ENCODE peak calls at places on chromosomes 2 and 18, in four cellular contexts. One of them, this sample, is unnamed.

GRCh38 chr2:69619725-69620124 is 23.8 kb downstream of the AAK1 start:
- DNase-seq in K562: no peak
- DNase-seq in HepG2: no peak
- DNase-seq in GM12878: no peak
- DNase-seq in this sample: no peak

GRCh38 chr2:178418426-178418825 is 32.5 kb downstream of the PRKRA start:
- DNase-seq in K562: no peak
- DNase-seq in HepG2: no peak
- DNase-seq in GM12878: no peak
- DNase-seq in this sample: no peak

GRCh38 chr2:218130373-218130772 is 4.5 kb downstream of the CXCR2 start:
- DNase-seq in K562: no peak
- DNase-seq in HepG2: no peak
- DNase-seq in GM12878: no peak
- DNase-seq in this sample: no peak

GRCh38 chr2:26925100-26925791 is 45.2 kb upstream of the MAPRE3 start:
- DNase-seq in K562: no peak
- DNase-seq in HepG2: peak; percentile 90
- DNase-seq in GM12878: no peak
- DNase-seq in this sample: no peak

GRCh38 chr2:109285244-109285651 is 156.2 kb downstream of the SH3RF3 start:
- DNase-seq in K562: no peak
- DNase-seq in HepG2: no peak
- DNase-seq in GM12878: no peak
- DNase-seq in this sample: no peak

GRCh38 chr18:51150430-51150746 is 47.1 kb downstream of the MEX3C start:
- DNase-seq in K562: no peak
- DNase-seq in HepG2: no peak
- DNase-seq in GM12878: no peak
- DNase-seq in this sample: no peak

GRCh38 chr2:63399171-63399570 is 189.1 kb downstream of the WDPCP start:
- DNase-seq in K562: no peak
- DNase-seq in HepG2: no peak
- DNase-seq in GM12878: no peak
- DNase-seq in this sample: no peak

GRCh38 chr2:238869293-238870124 is 21.6 kb downstream of the TWIST2 start:
- DNase-seq in K562: no peak
- DNase-seq in HepG2: peak; percentile 39
- DNase-seq in GM12878: no peak
- DNase-seq in this sample: no peak

GRCh38 chr2:17557596-17557995 is 17.1 kb downstream of the VSNL1 start:
- DNase-seq in K562: no peak
- DNase-seq in HepG2: peak; percentile 61
- DNase-seq in GM12878: no peak
- DNase-seq in this sample: no peak

GRCh38 chr2:126543081-126543480 is 112.9 kb upstream of the GYPC start:
- DNase-seq in K562: no peak
- DNase-seq in HepG2: no peak
- DNase-seq in GM12878: no peak
- DNase-seq in this sample: no peak

GRCh38 chr2:232850039-232850438 is 20.0 kb upstream of the SNORC start:
- DNase-seq in K562: no peak
- DNase-seq in HepG2: no peak
- DNase-seq in GM12878: no peak
- DNase-seq in this sample: no peak

GRCh38 chr18:62749389-62749788 is 34.0 kb downstream of the PHLPP1 start:
- DNase-seq in K562: no peak
- DNase-seq in HepG2: no peak
- DNase-seq in GM12878: no peak
- DNase-seq in this sample: no peak

GRCh38 chr2:16048466-16048865 is 108.1 kb downstream of the MYCN start:
- DNase-seq in K562: no peak
- DNase-seq in HepG2: no peak
- DNase-seq in GM12878: no peak
- DNase-seq in this sample: no peak

GRCh38 chr18:31819925-31820229 is 59.2 kb upstream of the SLC25A52 start:
- DNase-seq in K562: no peak
- DNase-seq in HepG2: no peak
- DNase-seq in GM12878: no peak
- DNase-seq in this sample: no peak

GRCh38 chr18:50128506-50129271 is 66.3 kb downstream of the MYO5B start:
- DNase-seq in K562: no peak
- DNase-seq in HepG2: peak; percentile 34
- DNase-seq in GM12878: no peak
- DNase-seq in this sample: no peak

GRCh38 chr18:49006641-49007136 is 55.9 kb upstream of the SMAD7 start:
- DNase-seq in K562: no peak
- DNase-seq in HepG2: no peak
- DNase-seq in GM12878: no peak
- DNase-seq in this sample: no peak

GRCh38 chr2:43360137-43360536 is 133.7 kb upstream of the ZFP36L2 start:
- DNase-seq in K562: no peak
- DNase-seq in HepG2: no peak
- DNase-seq in GM12878: no peak
- DNase-seq in this sample: no peak

GRCh38 chr2:25323042-25323514 is 18.6 kb downstream of the DNMT3A start:
- DNase-seq in K562: peak; percentile 86
- DNase-seq in HepG2: no peak
- DNase-seq in GM12878: no peak
- DNase-seq in this sample: no peak

GRCh38 chr18:73948497-73948896 is 199.1 kb downstream of the FBXO15 start:
- DNase-seq in K562: no peak
- DNase-seq in HepG2: no peak
- DNase-seq in GM12878: no peak
- DNase-seq in this sample: no peak

GRCh38 chr2:233140913-233141469 is 80.8 kb downstream of the INPP5D start:
- DNase-seq in K562: no peak
- DNase-seq in HepG2: no peak
- DNase-seq in GM12878: no peak
- DNase-seq in this sample: no peak

GRCh38 chr18:76412010-76412817 is 82.8 kb downstream of the ZNF516 start:
- DNase-seq in K562: no peak
- DNase-seq in HepG2: no peak
- DNase-seq in GM12878: no peak
- DNase-seq in this sample: no peak

GRCh38 chr18:62339106-62339988 is 14.2 kb downstream of the TNFRSF11A start:
- DNase-seq in K562: no peak
- DNase-seq in HepG2: no peak
- DNase-seq in GM12878: no peak
- DNase-seq in this sample: no peak

GRCh38 chr18:26014462-26014861 is 76.0 kb downstream of the SS18 start:
- DNase-seq in K562: no peak
- DNase-seq in HepG2: no peak
- DNase-seq in GM12878: no peak
- DNase-seq in this sample: no peak

GRCh38 chr2:181170256-181170655 is 189.9 kb downstream of the UBE2E3 start:
- DNase-seq in K562: no peak
- DNase-seq in HepG2: no peak
- DNase-seq in GM12878: no peak
- DNase-seq in this sample: no peak

GRCh38 chr2:199928626-199929025 is 17.5 kb downstream of the C2orf69 start:
- DNase-seq in K562: no peak
- DNase-seq in HepG2: no peak
- DNase-seq in GM12878: no peak
- DNase-seq in this sample: no peak
- H3K36me3 ChIP-seq in K562: peaks cover 78% of the 10 kb centered on the region
- H3K36me3 ChIP-seq in HepG2: peaks cover 41% of the 10 kb centered on the region
- H3K36me3 ChIP-seq in GM12878: peaks cover 7% of the 10 kb centered on the region
- H3K36me3 ChIP-seq in this sample: peaks cover 69% of the 10 kb centered on the region

GRCh38 chr2:96867756-96868554 is 1.9 kb downstream of the SEMA4C start:
- DNase-seq in K562: no peak
- DNase-seq in HepG2: no peak
- DNase-seq in GM12878: no peak
- DNase-seq in this sample: no peak

GRCh38 chr2:96869824-96870630 is at the start of gene SEMA4C:
- DNase-seq in K562: peak; percentile 81
- DNase-seq in HepG2: no peak
- DNase-seq in GM12878: no peak
- DNase-seq in this sample: no peak

GRCh38 chr2:96868555-96869280 is 1.2 kb downstream of the SEMA4C start:
- DNase-seq in K562: peak; percentile 94
- DNase-seq in HepG2: peak; percentile 95
- DNase-seq in GM12878: peak; percentile 33
- DNase-seq in this sample: no peak

GRCh38 chr2:96870631-96871255 is 863 bp upstream of the SEMA4C start:
- DNase-seq in K562: no peak
- DNase-seq in HepG2: no peak
- DNase-seq in GM12878: no peak
- DNase-seq in this sample: no peak

GRCh38 chr2:96869281-96869823 is 528 bp downstream of the SEMA4C start:
- DNase-seq in K562: peak; percentile 77
- DNase-seq in HepG2: peak; percentile 48
- DNase-seq in GM12878: no peak
- DNase-seq in this sample: no peak
- TF ChIP-seq POLR2AphosphoS5 in K562: no peak
- TF ChIP-seq POLR2AphosphoS5 in HepG2: no peak
- TF ChIP-seq POLR2AphosphoS5 in GM12878: no peak
- TF ChIP-seq POLR2AphosphoS5 in this sample: no peak

GRCh38 chr2:100818606-100819364 is 1.2 kb upstream of the NPAS2 start:
- DNase-seq in K562: no peak
- DNase-seq in HepG2: peak; percentile 78
- DNase-seq in GM12878: no peak
- DNase-seq in this sample: no peak

GRCh38 chr2:100820346-100821254 is 661 bp downstream of the NPAS2 start:
- DNase-seq in K562: no peak
- DNase-seq in HepG2: no peak
- DNase-seq in GM12878: no peak
- DNase-seq in this sample: no peak

GRCh38 chr2:100817388-100817985 is 2.5 kb upstream of the NPAS2 start:
- DNase-seq in K562: no peak
- DNase-seq in HepG2: no peak
- DNase-seq in GM12878: no peak
- DNase-seq in this sample: no peak

GRCh38 chr2:100819365-100820345 is at the start of gene NPAS2:
- DNase-seq in K562: peak; percentile 17
- DNase-seq in HepG2: peak; percentile 35
- DNase-seq in GM12878: no peak
- DNase-seq in this sample: no peak

GRCh38 chr2:100818003-100818605 is 1.8 kb upstream of the NPAS2 start:
- DNase-seq in K562: no peak
- DNase-seq in HepG2: no peak
- DNase-seq in GM12878: no peak
- DNase-seq in this sample: no peak
- H3K9ac ChIP-seq in K562: no peak overlapping the region
- H3K9ac ChIP-seq in HepG2: peak overlapping the region; percentile 89
- H3K9ac ChIP-seq in GM12878: no peak overlapping the region
- H3K9ac ChIP-seq in this sample: no peak overlapping the region

DNA sequence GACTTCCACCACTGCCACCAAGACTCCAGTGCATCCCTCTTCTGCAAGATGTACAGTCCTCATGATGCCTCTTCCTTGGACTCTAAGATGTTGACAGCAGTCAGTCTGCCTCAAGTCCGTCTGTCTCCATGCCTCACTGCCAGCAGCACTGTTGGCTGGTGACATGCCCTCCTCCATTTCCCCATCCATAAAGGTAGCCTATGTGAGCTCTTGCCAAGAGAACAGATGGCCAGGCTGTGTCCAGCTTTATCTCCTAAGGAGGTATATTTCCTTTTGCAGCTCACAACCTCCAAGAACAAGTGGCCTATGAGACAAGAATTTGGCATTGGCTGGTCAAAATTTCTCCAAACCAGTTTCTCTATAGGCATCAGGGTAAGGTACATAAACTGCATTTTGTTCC is 149.3 kb upstream of the HNRNPA3 start:
- DNase-seq in K562: no peak
- DNase-seq in HepG2: no peak
- DNase-seq in GM12878: no peak
- DNase-seq in this sample: no peak
- H3K36me3 ChIP-seq in K562: no peaks in the 10 kb centered on the region
- H3K36me3 ChIP-seq in HepG2: no peaks in the 10 kb centered on the region
- H3K36me3 ChIP-seq in GM12878: no peaks in the 10 kb centered on the region
- H3K36me3 ChIP-seq in this sample: no peaks in the 10 kb centered on the region

GRCh38 chr2:65071499-65072180 is 15.4 kb downstream of the CEP68 start:
- DNase-seq in K562: peak; percentile 39
- DNase-seq in HepG2: no peak
- DNase-seq in GM12878: no peak
- DNase-seq in this sample: no peak
- TF ChIP-seq POLR2AphosphoS5 in K562: no peak
- TF ChIP-seq POLR2AphosphoS5 in HepG2: no peak
- TF ChIP-seq POLR2AphosphoS5 in GM12878: no peak
- TF ChIP-seq POLR2AphosphoS5 in this sample: no peak

GRCh38 chr2:176664478-176664877 is 395.2 kb downstream of the MTX2 start:
- DNase-seq in K562: no peak
- DNase-seq in HepG2: no peak
- DNase-seq in GM12878: no peak
- DNase-seq in this sample: no peak

GRCh38 chr2:176665086-176665485 is 395.8 kb downstream of the MTX2 start:
- DNase-seq in K562: no peak
- DNase-seq in HepG2: no peak
- DNase-seq in GM12878: no peak
- DNase-seq in this sample: no peak

GRCh38 chr2:176668879-176669395 is 399.7 kb downstream of the MTX2 start:
- DNase-seq in K562: no peak
- DNase-seq in HepG2: no peak
- DNase-seq in GM12878: no peak
- DNase-seq in this sample: no peak

GRCh38 chr2:176669398-176670174 is 400.3 kb downstream of the MTX2 start:
- DNase-seq in K562: no peak
- DNase-seq in HepG2: no peak
- DNase-seq in GM12878: peak; percentile 37
- DNase-seq in this sample: no peak
- H3K9ac ChIP-seq in K562: no peak overlapping the region
- H3K9ac ChIP-seq in HepG2: no peak overlapping the region
- H3K9ac ChIP-seq in GM12878: no peak overlapping the region
- H3K9ac ChIP-seq in this sample: no peak overlapping the region

This sample was measured in SK-N-MC.